ENCODE peak calls at places on chromosome 3, in five cellular contexts. R, Z, D, F and O are unnamed samples. For H3K4me1, the result is how much of the 10 kb centered on the place peaks cover.

GRCh38 chr3:177905173-177905894 is 630.9 kb upstream of the KCNMB2 start:
- DNase-seq in F (no peak), D (no peak), R (peak), Z (peak), O (no peak)

GRCh38 chr3:73490453-73491311 is 134.1 kb downstream of the PDZRN3 start:
- DNase-seq in F (no peak), Z (peak), R (peak), D (no peak), O (no peak)

GRCh38 chr3:23751485-23751811 is 54.3 kb upstream of the UBE2E1 start:
- DNase-seq in F (no peak), Z (peak), D (no peak), R (no peak), O (no peak)

GRCh38 chr3:99931059-99931458 is 113.4 kb downstream of the CMSS1 start:
- DNase-seq in R (no peak), D (no peak), Z (no peak), F (no peak), O (no peak)

GRCh38 chr3:150739877-150740645 is 22.9 kb downstream of the SIAH2 start:
- DNase-seq in Z (no peak), D (no peak), F (no peak), R (no peak), O (no peak)

GRCh38 chr3:43905157-43905556 is 214.4 kb downstream of the ABHD5 start:
- DNase-seq in D (no peak), Z (no peak), F (no peak), R (no peak), O (no peak)

GRCh38 chr3:114650808-114651207 is 357.0 kb downstream of the TIGIT start:
- DNase-seq in D (no peak), F (no peak), R (peak), Z (peak), O (no peak)

GRCh38 chr3:125582707-125583106 is 12.6 kb downstream of the OSBPL11 start:
- DNase-seq in Z (no peak), D (no peak), R (peak), F (no peak), O (no peak)

GRCh38 chr3:178703268-178703975 is 167.2 kb downstream of the KCNMB2 start:
- DNase-seq in F (no peak), R (peak), D (no peak), Z (peak), O (no peak)

GRCh38 chr3:42263354-42264346 is 2.3 kb downstream of the CCK start:
- DNase-seq in R (no peak), F (no peak), D (no peak), Z (no peak), O (no peak)

GRCh38 chr3:37163262-37164020 is 10.9 kb downstream of the LRRFIP2 start:
- DNase-seq in Z (peak), D (no peak), R (peak), F (no peak), O (no peak)

GRCh38 chr3:1987983-1988382 is 110.7 kb upstream of the CNTN4 start:
- DNase-seq in D (no peak), R (no peak), Z (no peak), F (no peak), O (no peak)

GRCh38 chr3:72011495-72011894 is 226.5 kb upstream of the PROK2 start:
- DNase-seq in F (no peak), Z (peak), D (no peak), R (peak), O (no peak)

GRCh38 chr3:58238830-58239229 is 1.2 kb downstream of the ABHD6 start:
- DNase-seq in R (no peak), D (no peak), F (no peak), Z (no peak), O (no peak)

GRCh38 chr3:32143849-32144757 is 37.7 kb downstream of the GPD1L start:
- DNase-seq in F (peak), Z (peak), R (peak), D (peak), O (peak)

GRCh38 chr3:41073190-41073589 is 126.1 kb upstream of the CTNNB1 start:
- DNase-seq in F (no peak), R (no peak), Z (no peak), D (no peak), O (no peak)

GRCh38 chr3:4524423-4524769 is 31.2 kb downstream of the ITPR1 start:
- DNase-seq in F (no peak), D (no peak), R (peak), Z (peak), O (no peak)

GRCh38 chr3:45120615-45121158 is 25.5 kb downstream of the CDCP1 start:
- DNase-seq in Z (no peak), D (no peak), F (no peak), R (no peak), O (no peak)

GRCh38 chr3:134294302-134294925 is 43.8 kb upstream of the RYK start:
- DNase-seq in Z (no peak), R (no peak), F (no peak), D (peak), O (no peak)

GRCh38 chr3:112741956-112742355 is 101.0 kb upstream of the CCDC80 start:
- DNase-seq in Z (peak), D (no peak), R (no peak), F (no peak), O (no peak)

GRCh38 chr3:168117853-168118313 is 22.2 kb upstream of the GOLIM4 start:
- DNase-seq in D (no peak), R (no peak), Z (peak), F (no peak), O (no peak)

GRCh38 chr3:105398407-105398806 is 31.7 kb downstream of the ALCAM start:
- DNase-seq in R (no peak), D (no peak), F (no peak), Z (no peak), O (no peak)

GRCh38 chr3:28799084-28799483 is 450.5 kb upstream of the AZI2 start:
- DNase-seq in R (peak), Z (no peak), F (no peak), D (no peak), O (no peak)

GRCh38 chr3:98901465-98902174 is at the start of gene DCBLD2:
- DNase-seq in R (peak), F (peak), D (peak), Z (peak), O (peak)
- H3K27ac ChIP-seq in R (peak), F (peak), D (peak), Z (peak), O (peak)

DNA sequence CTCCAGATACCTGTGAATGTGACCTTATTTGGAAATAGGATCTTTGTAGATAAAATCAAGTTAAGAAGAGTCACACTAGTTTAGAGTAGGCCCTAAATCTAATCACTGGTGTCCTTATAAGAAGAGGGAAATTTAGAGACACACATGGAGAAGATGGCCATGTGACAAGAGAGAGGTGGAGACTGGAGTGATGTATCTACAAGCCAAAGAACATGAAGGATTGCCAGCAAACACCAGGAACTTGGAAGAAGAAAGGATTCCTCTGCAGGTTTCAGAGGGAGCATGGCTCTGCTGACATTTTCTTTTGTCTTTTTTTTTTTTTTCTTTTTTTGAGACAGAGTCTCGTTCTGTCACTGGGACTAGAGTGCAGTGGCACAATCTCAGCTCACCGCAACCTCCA is 20.8 kb downstream of the ARHGEF3 start:
- DNase-seq in F (no peak), Z (no peak), D (no peak), R (no peak), O (no peak)
- H3K4me1 ChIP-seq in F (under half), Z (under half), D (half or more), R (under half), O (half or more)

GRCh38 chr3:10273697-10274305 is 18.9 kb downstream of the GHRL start:
- DNase-seq in R (peak), F (no peak), D (no peak), Z (peak), O (no peak)
- H3K27ac ChIP-seq in R (no peak), F (no peak), D (peak), Z (no peak), O (peak)

GRCh38 chr3:130649061-130649654 is 97.5 kb downstream of the PIK3R4 start:
- DNase-seq in F (no peak), Z (no peak), R (no peak), D (no peak), O (no peak)

GRCh38 chr3:130644600-130645232 is 101.9 kb downstream of the PIK3R4 start:
- DNase-seq in Z (no peak), D (no peak), R (no peak), F (no peak), O (no peak)

GRCh38 chr3:130648293-130648692 is 98.3 kb downstream of the PIK3R4 start:
- DNase-seq in D (no peak), Z (no peak), R (no peak), F (no peak), O (no peak)

DNA sequence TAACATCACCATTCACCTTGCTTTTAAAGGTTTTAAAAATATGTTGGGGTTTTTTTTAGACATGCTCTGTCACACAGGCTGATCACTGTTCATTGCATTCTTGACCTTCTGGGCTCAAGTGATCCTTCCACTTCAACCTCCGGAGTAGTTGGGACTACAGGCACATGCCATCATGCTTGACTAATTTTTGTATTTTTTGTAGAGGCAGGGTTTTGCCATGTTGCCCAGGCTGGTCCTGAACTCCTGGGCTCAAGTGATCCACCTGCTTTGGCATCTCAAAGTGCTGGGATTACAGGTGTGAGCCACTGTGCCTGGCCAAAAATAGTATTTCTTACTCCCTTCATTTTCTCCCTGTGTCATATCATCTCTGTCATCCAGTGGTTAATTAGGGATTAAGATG is 101.4 kb downstream of the PIK3R4 start:
- DNase-seq in R (no peak), D (no peak), F (no peak), Z (no peak), O (no peak)
- H3K4me1 ChIP-seq in R (under half), D (under half), F (under half), Z (under half), O (under half)

GRCh38 chr3:194661946-194662345 is 10.0 kb downstream of the LSG1 start:
- DNase-seq in F (no peak), Z (no peak), R (no peak), D (no peak), O (no peak)
- H3K27ac ChIP-seq in F (no peak), Z (no peak), R (no peak), D (no peak), O (no peak)

GRCh38 chr3:66403268-66403990 is 97.4 kb downstream of the LRIG1 start:
- DNase-seq in D (no peak), R (peak), Z (peak), F (no peak), O (no peak)
- H3K4me1 ChIP-seq in D (under half), R (under half), Z (half or more), F (under half), O (under half)

GRCh38 chr3:53116956-53117355 is 13.3 kb downstream of the RFT1 start:
- DNase-seq in F (no peak), R (no peak), Z (no peak), D (no peak), O (no peak)

GRCh38 chr3:53113293-53114010 is 16.8 kb downstream of the RFT1 start:
- DNase-seq in Z (no peak), F (no peak), D (no peak), R (no peak), O (no peak)

GRCh38 chr3:53114011-53114400 is 16.2 kb downstream of the RFT1 start:
- DNase-seq in R (peak), Z (peak), F (peak), D (peak), O (peak)

GRCh38 chr3:53109822-53110771 is 20.1 kb downstream of the RFT1 start:
- DNase-seq in Z (no peak), D (peak), F (peak), R (peak), O (no peak)

DNA sequence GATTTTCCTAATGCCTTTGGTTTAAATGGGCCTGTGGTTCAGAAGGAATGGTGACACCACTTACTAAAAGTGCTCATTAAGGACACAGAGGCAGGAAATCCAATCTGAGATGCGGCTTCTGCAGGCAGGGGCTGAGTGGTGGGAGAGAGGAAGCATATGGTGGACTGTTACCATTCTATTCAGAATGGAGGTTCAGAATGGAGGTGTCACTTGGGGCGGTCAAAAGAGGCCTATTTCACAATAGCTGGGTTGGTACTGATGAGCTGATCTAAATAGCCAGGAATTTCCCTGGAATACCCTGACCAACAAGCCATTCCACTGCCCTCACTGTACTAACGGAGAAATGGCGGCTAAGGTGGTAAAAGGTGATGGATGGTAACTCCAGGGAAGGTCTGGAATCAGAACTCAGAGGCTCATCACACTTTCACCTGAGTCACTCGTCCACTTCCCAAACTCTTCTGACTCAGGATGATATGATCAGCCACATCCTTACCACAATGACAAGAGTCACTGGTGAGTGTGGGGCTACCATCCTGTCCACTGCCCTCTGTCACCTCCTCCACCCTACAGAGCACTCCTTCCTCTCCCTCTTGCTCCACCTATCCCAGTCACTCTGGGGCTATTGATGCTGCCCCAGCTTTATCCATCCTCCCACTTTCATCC is 15.7 kb downstream of the RFT1 start:
- DNase-seq in R (peak), F (no peak), D (no peak), Z (peak), O (no peak)
- H3K27ac ChIP-seq in R (no peak), F (no peak), D (no peak), Z (no peak), O (no peak)

GRCh38 chr3:141236351-141236750 is 4.7 kb downstream of the PXYLP1 start:
- DNase-seq in F (no peak), D (no peak), Z (no peak), R (no peak), O (no peak)

GRCh38 chr3:141234283-141234682 is 2.7 kb downstream of the PXYLP1 start:
- DNase-seq in R (no peak), D (no peak), F (no peak), Z (no peak), O (no peak)

GRCh38 chr3:141233457-141234161 is 2.0 kb downstream of the PXYLP1 start:
- DNase-seq in D (no peak), R (no peak), Z (no peak), F (no peak), O (no peak)

GRCh38 chr3:141237701-141238521 is 6.3 kb downstream of the PXYLP1 start:
- DNase-seq in F (no peak), Z (peak), D (no peak), R (no peak), O (peak)

DNA sequence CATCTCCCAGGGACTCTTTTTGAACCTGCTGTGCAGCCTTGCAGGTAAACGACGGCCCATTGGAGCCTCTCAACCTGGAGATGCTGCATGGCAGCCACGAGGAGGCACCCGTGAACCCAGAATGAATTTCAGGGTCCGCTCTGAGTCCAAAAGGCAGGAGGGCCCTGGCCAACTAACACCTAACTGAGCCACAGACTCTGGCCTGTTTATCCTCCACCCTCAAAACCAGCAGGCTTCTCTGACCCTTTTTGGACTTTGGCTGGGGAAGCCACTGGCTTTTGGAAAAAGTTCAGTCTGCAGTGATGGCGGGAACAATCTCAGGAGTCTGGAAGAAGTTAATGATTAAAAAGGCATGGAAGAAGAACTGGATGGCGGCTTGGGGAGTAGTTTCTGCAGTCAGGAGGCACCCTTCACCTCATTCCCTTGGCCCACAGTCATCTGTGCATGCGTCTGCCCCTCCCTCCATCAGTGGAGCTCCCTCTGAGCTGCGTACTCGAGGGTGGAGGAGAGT is 4.1 kb downstream of the PXYLP1 start:
- DNase-seq in D (no peak), Z (no peak), F (no peak), R (no peak), O (no peak)
- H3K4me1 ChIP-seq in D (under half), Z (under half), F (under half), R (under half), O (half or more)